ENCODE peak calls at places on chromosomes 6 and 20, in four cellular contexts. T, V, W and L are unnamed samples. For H3K36me3 and H3K9me3, the result is how much of the 10 kb centered on the place peaks cover.

GRCh38 chr6:158041370-158041769 is 59.7 kb downstream of the SYNJ2 start:
- DNase-seq in V (peak), W (no peak), T (no peak), L (no peak)

GRCh38 chr6:38018755-38019165 is 199.2 kb downstream of the ZFAND3 start:
- DNase-seq in T (no peak), V (no peak), W (no peak), L (no peak)

GRCh38 chr6:93644611-93645010 is 225.3 kb upstream of the EPHA7 start:
- DNase-seq in W (no peak), V (no peak), T (no peak), L (no peak)

GRCh38 chr6:32195902-32196681 is 3.6 kb upstream of the GPSM3 start:
- DNase-seq in V (peak), W (peak), T (no peak), L (peak)

GRCh38 chr6:116764961-116765841 is at the start of gene FAM162B:
- DNase-seq in T (no peak), W (peak), V (peak), L (peak)

GRCh38 chr20:11395581-11395980 is 522.1 kb upstream of the BTBD3 start:
- DNase-seq in V (no peak), W (no peak), T (no peak), L (no peak)

GRCh38 chr6:4607026-4607704 is 169.0 kb upstream of the CDYL start:
- DNase-seq in V (no peak), W (peak), T (no peak), L (peak)

GRCh38 chr6:26128013-26128771 is 41.0 kb downstream of the HFE start:
- DNase-seq in T (no peak), W (no peak), V (no peak), L (no peak)

GRCh38 chr20:25254986-25255680 is 7.2 kb downstream of the PYGB start:
- DNase-seq in V (peak), W (peak), T (no peak), L (no peak)

GRCh38 chr6:85795966-85796365 is 153.3 kb upstream of the SYNCRIP start:
- DNase-seq in W (no peak), V (no peak), T (no peak), L (no peak)

GRCh38 chr6:103797738-103798137 is 1062.0 kb downstream of the HACE1 start:
- DNase-seq in V (no peak), T (no peak), W (no peak), L (no peak)

GRCh38 chr6:142784344-142784743 is 160.6 kb downstream of the HIVEP2 start:
- DNase-seq in W (no peak), V (no peak), T (no peak), L (no peak)

GRCh38 chr6:37993596-37993995 is 174.1 kb downstream of the ZFAND3 start:
- DNase-seq in T (no peak), W (no peak), V (no peak), L (no peak)

GRCh38 chr20:13006825-13007224 is 1.9 kb upstream of the SPTLC3 start:
- DNase-seq in T (no peak), W (no peak), V (no peak), L (peak)

GRCh38 chr6:117498159-117498558 is 15.7 kb downstream of the DCBLD1 start:
- DNase-seq in T (no peak), V (no peak), W (no peak), L (no peak)

GRCh38 chr6:84583784-84584183 is 180.6 kb downstream of the TBX18 start:
- DNase-seq in V (no peak), W (no peak), T (no peak), L (no peak)

GRCh38 chr20:47717421-47717820 is 67.9 kb downstream of the SULF2 start:
- DNase-seq in T (no peak), W (no peak), V (no peak), L (no peak)

GRCh38 chr6:27505209-27506027 is 32.5 kb upstream of the ZNF184 start:
- DNase-seq in T (peak), W (no peak), V (no peak), L (peak)

GRCh38 chr20:58048096-58048702 is 180.3 kb downstream of the ANKRD60 start:
- DNase-seq in T (no peak), W (no peak), V (no peak), L (peak)

GRCh38 chr20:12079490-12079889 is 161.8 kb downstream of the BTBD3 start:
- DNase-seq in T (no peak), V (no peak), W (no peak), L (no peak)

GRCh38 chr6:131393433-131393832 is 179.6 kb upstream of the ARG1 start:
- DNase-seq in T (no peak), V (no peak), W (no peak), L (no peak)

GRCh38 chr20:17024513-17025105 is 202.2 kb upstream of the PCSK2 start:
- DNase-seq in V (no peak), T (no peak), W (no peak), L (no peak)

DNA sequence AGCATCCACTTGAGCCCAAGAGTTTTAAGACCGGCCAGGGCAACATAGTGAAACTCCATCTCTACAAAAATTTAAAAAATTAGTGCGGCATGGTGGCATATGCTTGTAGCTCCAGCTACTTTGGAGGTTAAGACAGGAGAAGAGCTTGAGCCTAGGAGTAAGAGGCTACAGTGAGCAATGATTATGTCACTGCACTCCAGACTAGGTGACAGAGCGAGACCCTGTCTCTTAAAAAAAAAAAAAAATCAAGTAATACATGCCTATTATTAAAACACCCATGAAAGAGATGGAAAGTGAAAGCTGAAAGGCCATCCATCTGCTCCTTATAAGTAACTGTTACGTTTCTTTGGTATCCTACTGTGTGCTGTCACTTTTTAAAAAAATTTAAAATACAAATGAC is 66.4 kb downstream of the FKBP5 start:
- DNase-seq in W (no peak), T (no peak), V (no peak), L (no peak)
- H3K36me3 ChIP-seq in W (under half), T (under half), V (half or more), L (under half)

DNA sequence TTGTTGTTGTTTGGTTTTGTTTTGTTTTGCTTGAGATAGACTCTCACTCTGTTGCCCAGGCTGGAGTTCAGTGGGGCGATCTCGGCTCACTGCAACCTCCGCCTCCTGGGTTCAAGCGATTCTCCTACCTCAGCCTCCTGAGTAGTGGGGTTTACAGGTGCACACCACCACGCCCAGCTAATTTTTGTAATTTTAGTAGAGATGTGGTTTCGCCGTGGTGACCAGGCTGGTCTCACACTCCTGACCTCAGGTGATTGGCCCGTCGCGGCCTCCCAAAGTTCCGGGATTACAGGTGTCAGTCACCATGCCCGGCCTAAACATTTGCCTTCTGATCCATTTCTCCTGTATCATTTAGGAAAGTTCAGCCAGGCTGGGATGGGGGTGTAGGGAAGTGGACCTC is 17.7 kb downstream of the DUSP22 start:
- DNase-seq in T (no peak), V (no peak), W (no peak), L (no peak)
- H3K9me3 ChIP-seq in T (under half), V (under half), W (under half), L (under half)

DNA sequence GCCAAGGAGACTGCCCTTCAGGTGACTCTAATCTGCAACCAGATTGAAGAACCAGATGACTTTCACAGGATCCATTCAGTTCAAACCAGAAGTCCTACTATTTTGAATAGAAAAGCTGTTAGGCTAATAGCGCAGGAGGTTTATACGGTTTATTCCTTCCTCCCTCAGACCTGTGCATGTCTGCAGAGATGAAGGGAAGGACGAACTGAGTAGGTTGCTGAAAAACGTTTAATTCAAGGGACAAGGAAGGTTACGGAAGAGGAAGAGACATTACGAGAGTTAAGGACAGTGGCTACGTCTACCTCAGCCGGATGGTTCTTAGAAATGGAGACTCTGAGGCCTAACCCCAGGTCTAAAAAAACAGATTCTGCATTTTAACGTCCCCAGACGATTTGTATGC is 978 bp downstream of the AURKA start:
- DNase-seq in V (no peak), T (no peak), W (no peak), L (no peak)
- H3K36me3 ChIP-seq in V (under half), T (under half), W (under half), L (half or more)

DNA sequence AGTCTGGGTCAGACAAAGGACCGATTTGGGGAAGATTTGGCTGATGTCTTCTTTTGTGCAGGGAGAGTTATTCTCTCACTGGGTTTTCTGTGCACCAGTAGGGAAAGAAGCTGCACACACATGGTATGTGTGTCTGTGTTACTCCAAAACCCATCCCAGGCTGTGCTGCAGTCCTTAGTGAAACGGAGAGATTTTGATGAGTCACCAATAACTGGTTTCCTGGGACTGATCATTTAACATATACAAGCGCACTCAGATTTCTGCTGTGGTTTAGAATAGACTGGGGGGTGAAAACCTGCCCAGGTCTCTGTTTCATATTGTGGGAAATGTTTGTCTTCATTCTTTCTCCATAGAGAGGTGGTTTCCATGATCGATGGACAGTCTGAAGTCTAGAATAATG is 1049.8 kb downstream of the KIF16B start:
- DNase-seq in T (no peak), W (no peak), V (no peak), L (no peak)
- H3K9me3 ChIP-seq in T (under half), W (under half), V (under half), L (under half)

GRCh38 chr6:33288942-33289783 is at the start of the genes PFDN6 and WDR46:
- DNase-seq in W (peak), V (peak), T (peak), L (peak)
- H3K36me3 ChIP-seq in W (under half), V (half or more), T (under half), L (half or more)

GRCh38 chr20:62552613-62553012 is 76.8 kb upstream of the GATA5 start:
- DNase-seq in V (no peak), W (no peak), T (no peak), L (no peak)

GRCh38 chr20:62551408-62552323 is 75.9 kb upstream of the GATA5 start:
- DNase-seq in T (peak), V (no peak), W (no peak), L (no peak)

GRCh38 chr20:62554214-62554897 is 78.6 kb upstream of the GATA5 start:
- DNase-seq in W (no peak), V (no peak), T (no peak), L (no peak)

GRCh38 chr20:62553838-62554161 is 78.0 kb upstream of the GATA5 start:
- DNase-seq in T (no peak), W (no peak), V (no peak), L (no peak)

GRCh38 chr20:62553136-62553837 is 77.5 kb upstream of the GATA5 start:
- DNase-seq in T (no peak), V (no peak), W (no peak), L (no peak)
- H3K9me3 ChIP-seq in T (under half), V (under half), W (under half), L (under half)

GRCh38 chr20:1374246-1374645 is 18.6 kb downstream of the FKBP1A start:
- DNase-seq in W (no peak), V (no peak), T (no peak), L (no peak)

GRCh38 chr20:1375515-1375914 is 17.3 kb downstream of the FKBP1A start:
- DNase-seq in V (no peak), W (no peak), T (no peak), L (peak)

GRCh38 chr20:1373036-1373435 is 19.8 kb downstream of the FKBP1A start:
- DNase-seq in W (no peak), V (no peak), T (no peak), L (no peak)

GRCh38 chr20:1371830-1372539 is 20.9 kb downstream of the FKBP1A start:
- DNase-seq in V (no peak), T (no peak), W (no peak), L (no peak)

DNA sequence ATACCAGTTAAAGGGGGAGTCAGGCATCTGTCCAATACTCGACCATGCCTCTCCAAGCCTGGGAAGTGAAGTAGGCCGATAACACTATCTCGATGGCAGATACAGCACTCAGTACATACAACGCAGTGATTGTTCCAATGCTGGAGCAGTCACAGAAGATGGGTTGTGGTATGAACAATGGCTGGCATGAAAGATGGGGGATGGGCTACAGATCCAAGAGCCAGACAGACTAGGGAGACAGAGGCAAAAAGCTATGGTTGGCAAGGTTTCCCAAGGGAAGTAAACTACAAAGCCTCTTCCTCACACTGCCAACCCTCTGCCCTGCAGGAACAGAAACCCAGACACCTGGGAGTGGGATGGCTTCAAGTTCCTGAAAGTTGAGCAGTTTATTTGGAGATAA is 19.2 kb downstream of the FKBP1A start:
- DNase-seq in W (no peak), T (no peak), V (no peak), L (no peak)
- H3K36me3 ChIP-seq in W (under half), T (half or more), V (under half), L (under half)

GRCh38 chr6:150443621-150444020 is 74.8 kb downstream of the IYD start:
- DNase-seq in W (no peak), T (no peak), V (no peak), L (no peak)

GRCh38 chr6:150450918-150451317 is 82.1 kb downstream of the IYD start:
- DNase-seq in T (no peak), W (no peak), V (no peak), L (no peak)

GRCh38 chr6:150444308-150444707 is 75.5 kb downstream of the IYD start:
- DNase-seq in V (no peak), T (no peak), W (no peak), L (no peak)

GRCh38 chr6:150448221-150448620 is 79.4 kb downstream of the IYD start:
- DNase-seq in V (no peak), W (no peak), T (no peak), L (no peak)

DNA sequence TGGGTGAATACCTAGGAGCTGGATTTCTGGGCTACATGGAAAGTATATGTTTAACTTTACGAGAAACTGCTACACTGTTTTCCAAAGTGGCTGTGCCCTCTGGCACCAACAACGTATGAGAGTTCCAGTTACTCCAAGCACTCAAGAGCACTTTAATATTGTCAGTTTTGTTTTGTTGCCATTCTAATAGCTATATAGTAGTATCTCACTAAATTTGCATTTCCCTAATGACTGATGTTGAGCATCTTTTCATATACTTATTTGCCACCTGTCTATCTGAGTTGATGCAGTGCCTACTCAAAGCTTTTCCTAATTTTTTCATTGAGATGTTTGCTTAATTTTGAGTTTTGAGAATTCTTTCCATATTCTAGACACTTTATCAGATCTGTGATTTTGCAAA is 76.7 kb downstream of the IYD start:
- DNase-seq in V (no peak), T (no peak), W (no peak), L (no peak)
- H3K9me3 ChIP-seq in V (under half), T (under half), W (under half), L (under half)

DNA sequence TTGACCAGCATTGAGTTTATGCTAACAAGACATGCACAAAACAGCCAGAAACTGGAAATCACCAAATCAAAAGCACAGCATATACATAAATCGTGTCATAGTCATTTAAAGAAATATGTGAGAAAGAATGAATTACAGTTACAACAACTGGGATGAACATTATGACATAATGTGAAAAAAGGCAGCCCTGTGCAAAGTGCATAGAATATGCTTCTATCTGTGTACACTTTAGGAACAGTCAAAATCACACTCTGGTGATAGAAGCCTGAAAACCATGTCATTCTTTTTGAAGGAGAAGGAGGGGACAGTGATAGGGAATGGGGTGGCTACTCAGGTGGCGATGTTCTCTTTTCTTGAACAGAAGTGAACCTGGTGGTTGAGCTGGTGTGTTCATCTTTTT is 79.7 kb upstream of the KIF25 start:
- DNase-seq in W (no peak), V (no peak), T (no peak), L (no peak)
- H3K36me3 ChIP-seq in W (under half), V (half or more), T (under half), L (under half)

GRCh38 chr6:167569879-167570278 is 245.0 kb downstream of the TTLL2 start:
- DNase-seq in W (no peak), T (no peak), V (no peak), L (no peak)

GRCh38 chr6:167569041-167569805 is 244.3 kb downstream of the TTLL2 start:
- DNase-seq in T (no peak), W (no peak), V (no peak), L (no peak)

GRCh38 chr6:167572106-167572505 is 247.2 kb downstream of the TTLL2 start:
- DNase-seq in V (no peak), T (no peak), W (no peak), L (no peak)

GRCh38 chr6:167571550-167571949 is 246.7 kb downstream of the TTLL2 start:
- DNase-seq in T (no peak), V (no peak), W (no peak), L (no peak)

GRCh38 chr6:167570460-167571400 is 245.8 kb downstream of the TTLL2 start:
- DNase-seq in T (no peak), V (no peak), W (no peak), L (no peak)
- H3K9me3 ChIP-seq in T (under half), V (under half), W (under half), L (under half)